ENCODE peak calls at places on chromosomes 4 and X, in four cellular contexts. W, C, L and R are unnamed samples.

GRCh38 chrX:124690495-124690894 is 344.1 kb downstream of the SH2D1A start:
- DNase-seq in W (no peak), L (no peak), C (no peak), R (no peak)

GRCh38 chrX:68686684-68687045 is 39.2 kb downstream of the STARD8 start:
- DNase-seq in W (no peak), L (no peak), C (no peak), R (peak; percentile 26)

GRCh38 chrX:150546711-150547153 is 21.7 kb upstream of the MTM1 start:
- DNase-seq in W (no peak), C (no peak), L (no peak), R (no peak)

GRCh38 chrX:2664497-2664896 is 26.6 kb upstream of the CD99 start:
- DNase-seq in L (no peak), C (no peak), W (no peak), R (no peak)

GRCh38 chr4:56217383-56217890 is 169.9 kb downstream of the AASDH start:
- DNase-seq in W (no peak), L (no peak), C (no peak), R (no peak)

GRCh38 chr4:129583868-129584267 is 487.9 kb downstream of the C4orf33 start:
- DNase-seq in W (no peak), L (no peak), C (no peak), R (no peak)

GRCh38 chr4:112284166-112284565 is 1.5 kb downstream of the TIFA start:
- DNase-seq in C (no peak), L (no peak), W (no peak), R (no peak)

GRCh38 chr4:1082215-1083182 is 30.9 kb downstream of the RNF212 start:
- DNase-seq in W (no peak), C (peak; percentile 90), L (no peak), R (peak; percentile 80)

GRCh38 chrX:68433155-68433980 is at the start of gene OPHN1:
- DNase-seq in L (peak; percentile 89), C (peak; percentile 82), W (peak; percentile 55), R (peak; percentile 57)

GRCh38 chr4:90419124-90419711 is 292.0 kb downstream of the CCSER1 start:
- DNase-seq in W (peak; percentile 3), C (no peak), L (no peak), R (no peak)

GRCh38 chr4:119508281-119508680 is 120.3 kb downstream of the PDE5A start:
- DNase-seq in C (no peak), L (no peak), W (no peak), R (no peak)

GRCh38 chr4:144580421-144580820 is 65.5 kb upstream of the HHIP start:
- DNase-seq in L (no peak), C (no peak), W (no peak), R (no peak)

GRCh38 chrX:39484669-39485068 is 613.1 kb downstream of the BCOR start:
- DNase-seq in W (no peak), C (no peak), L (no peak), R (no peak)

GRCh38 chr4:113141901-113142346 is 92.5 kb downstream of the ANK2 start:
- DNase-seq in C (no peak), W (peak; percentile 63), L (no peak), R (no peak)

GRCh38 chr4:147546341-147546740 is 65.4 kb downstream of the EDNRA start:
- DNase-seq in L (no peak), W (no peak), C (no peak), R (no peak)

GRCh38 chr4:92175250-92175649 is 128.5 kb upstream of the GRID2 start:
- DNase-seq in C (no peak), L (no peak), W (no peak), R (no peak)

GRCh38 chrX:151982217-151982616 is 7.7 kb upstream of the GABRE start:
- DNase-seq in C (no peak), L (no peak), W (no peak), R (no peak)

GRCh38 chr4:173242466-173243250 is 74.0 kb downstream of the GALNT7 start:
- DNase-seq in C (no peak), W (no peak), L (no peak), R (no peak)
- TF ChIP-seq POLR2AphosphoS5 in C (no peak), W (no peak), L (no peak), R (no peak)

DNA sequence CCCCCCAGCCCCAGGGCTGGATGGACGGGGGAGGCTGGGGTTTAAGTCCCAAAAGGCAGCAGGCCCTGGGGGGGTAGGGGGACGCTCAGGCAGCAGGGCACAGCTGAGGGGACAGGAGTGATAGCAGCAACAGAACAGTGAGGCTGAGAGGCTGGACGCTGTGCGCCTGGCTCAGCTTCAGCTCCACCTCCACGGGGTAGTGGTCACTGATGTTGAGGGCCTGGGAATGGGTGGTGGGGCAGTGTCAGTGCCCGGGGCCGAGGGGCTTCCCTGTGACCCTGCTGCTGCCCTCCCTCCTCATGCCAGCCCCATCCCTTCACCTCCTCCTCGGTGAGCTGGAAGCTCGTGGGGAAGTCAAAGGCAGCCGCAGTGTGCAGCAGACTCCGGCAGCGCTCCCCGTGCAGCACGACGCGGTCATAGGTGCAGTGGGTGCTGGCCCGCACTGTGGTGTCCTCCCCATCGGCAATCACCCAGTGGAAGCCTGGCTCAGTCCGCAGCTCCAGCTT is 4.5 kb downstream of the RPL10 start:
- DNase-seq in L (no peak), W (no peak), C (no peak), R (no peak)
- H3K27ac ChIP-seq in L (peak overlapping the region; percentile 35), W (no peak overlapping the region), C (peak overlapping the region; percentile 48), R (peak overlapping the region; percentile 50)

GRCh38 chr4:7970031-7970946 is 30.6 kb upstream of the AFAP1 start:
- DNase-seq in W (no peak), L (no peak), C (peak; percentile 42), R (no peak)
- TF ChIP-seq POLR2AphosphoS5 in W (no peak), L (no peak), C (no peak), R (no peak)

GRCh38 chr4:104772849-104773248 is 278.2 kb upstream of the CXXC4 start:
- DNase-seq in W (no peak), L (no peak), C (no peak), R (no peak)
- H3K27ac ChIP-seq in W (no peak overlapping the region), L (no peak overlapping the region), C (no peak overlapping the region), R (no peak overlapping the region)